ENCODE peak calls at places on chromosomes 12 and 14, in seven cellular contexts. D is HCT116, I is H1, X is K562, R is SK-N-SH, E is GM12878, N is HepG2. Q is an unnamed sample.

GRCh38 chr12:21819236-21819635 is 44.7 kb upstream of the KCNJ8 start:
- DNase-seq in N (peak), R (no peak), D (no peak), I (no peak), X (no peak), E (no peak), Q (no peak)

GRCh38 chr12:67442347-67442841 is 173.2 kb downstream of the CAND1 start:
- DNase-seq in X (no peak), D (no peak), N (no peak), R (peak), E (no peak), I (no peak), Q (no peak)

GRCh38 chr14:21476526-21476924 is 234 bp downstream of the RAB2B start:
- DNase-seq in I (no peak), X (peak), E (no peak), D (no peak), R (peak), N (peak), Q (peak)

GRCh38 chr14:93898731-93899130 is 28.4 kb upstream of the FAM181A start:
- DNase-seq in X (no peak), E (no peak), I (no peak), R (no peak), N (no peak), D (no peak), Q (no peak)

GRCh38 chr14:81472096-81472800 is 61.4 kb downstream of the SEL1L start:
- DNase-seq in I (no peak), E (no peak), D (no peak), R (no peak), X (no peak), N (no peak), Q (no peak)

GRCh38 chr12:3034067-3034750 is 43.0 kb upstream of the TSPAN9 start:
- DNase-seq in E (no peak), I (peak), R (peak), X (peak), N (peak), D (peak), Q (peak)

GRCh38 chr12:12788675-12789368 is 3.4 kb downstream of the APOLD1 start:
- DNase-seq in I (peak), X (peak), E (no peak), R (peak), N (peak), D (peak), Q (peak)

GRCh38 chr14:102565959-102566358 is 26.5 kb upstream of the RCOR1 start:
- DNase-seq in I (no peak), D (no peak), R (no peak), N (no peak), E (no peak), X (no peak), Q (no peak)

GRCh38 chr12:51752490-51752889 is 96.0 kb downstream of the FIGNL2 start:
- DNase-seq in N (no peak), I (no peak), E (no peak), D (no peak), R (no peak), X (peak), Q (no peak)

GRCh38 chr12:107564946-107565345 is 120.7 kb upstream of the PWP1 start:
- DNase-seq in I (no peak), X (no peak), D (peak), E (no peak), R (no peak), N (peak), Q (peak)

GRCh38 chr12:87801860-87802720 is 227.1 kb downstream of the C12orf50 start:
- DNase-seq in D (no peak), E (no peak), R (no peak), N (no peak), I (no peak), X (no peak), Q (no peak)

GRCh38 chr12:16076553-16076952 is 165.4 kb downstream of the DERA start:
- DNase-seq in D (peak), N (peak), E (no peak), I (no peak), R (peak), X (no peak), Q (peak)

GRCh38 chr14:36702484-36702883 is 40.8 kb downstream of the PAX9 start:
- DNase-seq in X (no peak), D (no peak), R (no peak), I (no peak), N (no peak), E (no peak), Q (no peak)

GRCh38 chr14:56059054-56059453 is 59.2 kb upstream of the PELI2 start:
- DNase-seq in X (no peak), N (no peak), R (no peak), D (no peak), I (no peak), E (no peak), Q (no peak)

GRCh38 chr14:90060312-90060964 is 1.4 kb upstream of the KCNK13 start:
- DNase-seq in R (peak), I (peak), N (peak), X (peak), E (no peak), D (peak), Q (peak)

GRCh38 chr12:26493656-26494055 is 298.3 kb downstream of the SSPN start:
- DNase-seq in N (no peak), I (no peak), X (no peak), R (no peak), D (peak), E (no peak), Q (peak)

GRCh38 chr14:50344116-50344775 is 32.1 kb downstream of the DMAC2L start:
- DNase-seq in I (no peak), R (no peak), E (peak), N (no peak), X (no peak), D (no peak), Q (no peak)

GRCh38 chr12:95733156-95733825 is 57.3 kb downstream of the NTN4 start:
- DNase-seq in X (no peak), N (no peak), E (no peak), D (no peak), R (no peak), I (no peak), Q (peak)

GRCh38 chr12:129550353-129550752 is 353.5 kb downstream of the TMEM132D start:
- DNase-seq in N (no peak), R (no peak), E (no peak), X (no peak), I (no peak), D (no peak), Q (no peak)

GRCh38 chr12:20063116-20063515 is 305.2 kb upstream of the PDE3A start:
- DNase-seq in E (no peak), X (no peak), D (no peak), R (no peak), N (no peak), I (no peak), Q (no peak)

GRCh38 chr12:106461730-106462129 is 104.2 kb downstream of the POLR3B start:
- DNase-seq in N (no peak), D (no peak), R (no peak), X (no peak), E (no peak), I (no peak), Q (no peak)

GRCh38 chr12:123067654-123068053 is 83.2 kb downstream of the PITPNM2 start:
- DNase-seq in I (no peak), E (no peak), R (no peak), D (no peak), N (no peak), X (no peak), Q (no peak)

GRCh38 chr12:103877934-103878510 is 37.0 kb upstream of the NT5DC3 start:
- DNase-seq in I (peak), D (peak), E (peak), N (peak), X (peak), R (peak), Q (peak)

GRCh38 chr14:105334383-105335230 is 20.1 kb downstream of the PACS2 start:
- DNase-seq in R (no peak), I (no peak), D (peak), N (no peak), E (no peak), X (no peak), Q (no peak)

GRCh38 chr12:80659512-80660094 is 47.8 kb upstream of the MYF6 start:
- DNase-seq in X (no peak), N (no peak), I (no peak), D (no peak), R (no peak), E (no peak), Q (no peak)

GRCh38 chr12:113259499-113259953 is 38.3 kb downstream of the TPCN1 start:
- DNase-seq in D (no peak), E (no peak), R (peak), X (no peak), N (peak), I (no peak), Q (no peak)

GRCh38 chr14:32472081-32472480 is 143.0 kb downstream of the AKAP6 start:
- DNase-seq in I (no peak), R (no peak), D (no peak), E (no peak), N (no peak), X (no peak), Q (no peak)

GRCh38 chr12:75998292-75999063 is 33.1 kb downstream of the PHLDA1 start:
- DNase-seq in D (no peak), N (no peak), R (no peak), X (no peak), E (no peak), I (no peak), Q (no peak)

GRCh38 chr14:22561366-22561660 is 27.7 kb downstream of the DAD1 start:
- DNase-seq in E (no peak), R (no peak), X (no peak), N (no peak), I (no peak), D (no peak), Q (no peak)

GRCh38 chr14:28773176-28773575 is 6.6 kb downstream of the FOXG1 start:
- DNase-seq in N (no peak), E (no peak), I (no peak), D (no peak), R (no peak), X (no peak), Q (no peak)

GRCh38 chr12:53120685-53121525 is 17.6 kb downstream of the SOAT2 start:
- DNase-seq in R (no peak), I (peak), E (no peak), N (no peak), D (no peak), X (no peak), Q (no peak)

GRCh38 chr14:99654235-99655000 is 9.5 kb downstream of the HHIPL1 start:
- DNase-seq in N (no peak), D (no peak), X (no peak), I (no peak), R (no peak), E (no peak), Q (peak)

GRCh38 chr14:37179896-37180502 is 7.6 kb upstream of the SLC25A21 start:
- DNase-seq in E (no peak), R (no peak), N (no peak), D (no peak), X (no peak), I (no peak), Q (no peak)

GRCh38 chr14:91554535-91555332 is 44.6 kb upstream of the PPP4R3A start:
- DNase-seq in X (no peak), E (no peak), I (no peak), R (no peak), N (peak), D (no peak), Q (no peak)

GRCh38 chr14:99475179-99475578 is 5.5 kb downstream of the SETD3 start:
- DNase-seq in N (no peak), R (no peak), D (no peak), E (no peak), I (no peak), X (no peak), Q (peak)

GRCh38 chr12:3040026-3040656 is 37.0 kb upstream of the TSPAN9 start:
- DNase-seq in I (no peak), X (no peak), D (no peak), R (no peak), E (no peak), N (no peak), Q (no peak)

GRCh38 chr12:56193025-56193578 is 3.8 kb upstream of the SMARCC2 start:
- DNase-seq in I (peak), N (peak), X (peak), R (peak), E (peak), D (peak), Q (peak)

GRCh38 chr14:105061428-105062047 is 3.7 kb downstream of the GPR132 start:
- DNase-seq in I (no peak), E (no peak), D (no peak), N (no peak), R (no peak), X (peak), Q (no peak)

GRCh38 chr12:106195638-106196037 is 52.2 kb downstream of the CKAP4 start:
- DNase-seq in N (peak), D (no peak), E (no peak), R (no peak), X (no peak), I (no peak), Q (no peak)

DNA sequence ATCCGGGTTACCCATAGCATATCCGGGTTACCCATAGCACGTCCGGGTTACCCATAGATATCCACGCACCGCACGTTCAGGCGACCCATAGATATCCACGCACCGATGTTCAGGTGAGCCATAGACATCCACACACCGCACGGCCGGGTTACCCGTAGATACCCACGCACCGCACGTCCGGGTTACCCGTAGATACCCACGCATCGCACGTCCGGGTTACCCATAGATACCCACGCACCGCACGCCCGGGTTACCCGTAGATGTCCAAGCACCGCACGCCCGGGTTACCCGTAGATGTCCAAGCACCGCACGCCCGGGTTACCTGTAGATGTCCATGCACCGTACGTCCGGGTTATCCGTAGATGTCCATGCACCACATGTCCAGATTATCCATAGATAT is 60.3 kb upstream of the SYT1 start:
- DNase-seq in D (no peak), X (no peak), R (no peak), E (no peak), I (no peak), N (no peak), Q (no peak)
- TF ChIP-seq JUND in D (no peak), X (no peak), R (no peak), E (no peak), I (no peak), N (no peak), Q (no peak)

DNA sequence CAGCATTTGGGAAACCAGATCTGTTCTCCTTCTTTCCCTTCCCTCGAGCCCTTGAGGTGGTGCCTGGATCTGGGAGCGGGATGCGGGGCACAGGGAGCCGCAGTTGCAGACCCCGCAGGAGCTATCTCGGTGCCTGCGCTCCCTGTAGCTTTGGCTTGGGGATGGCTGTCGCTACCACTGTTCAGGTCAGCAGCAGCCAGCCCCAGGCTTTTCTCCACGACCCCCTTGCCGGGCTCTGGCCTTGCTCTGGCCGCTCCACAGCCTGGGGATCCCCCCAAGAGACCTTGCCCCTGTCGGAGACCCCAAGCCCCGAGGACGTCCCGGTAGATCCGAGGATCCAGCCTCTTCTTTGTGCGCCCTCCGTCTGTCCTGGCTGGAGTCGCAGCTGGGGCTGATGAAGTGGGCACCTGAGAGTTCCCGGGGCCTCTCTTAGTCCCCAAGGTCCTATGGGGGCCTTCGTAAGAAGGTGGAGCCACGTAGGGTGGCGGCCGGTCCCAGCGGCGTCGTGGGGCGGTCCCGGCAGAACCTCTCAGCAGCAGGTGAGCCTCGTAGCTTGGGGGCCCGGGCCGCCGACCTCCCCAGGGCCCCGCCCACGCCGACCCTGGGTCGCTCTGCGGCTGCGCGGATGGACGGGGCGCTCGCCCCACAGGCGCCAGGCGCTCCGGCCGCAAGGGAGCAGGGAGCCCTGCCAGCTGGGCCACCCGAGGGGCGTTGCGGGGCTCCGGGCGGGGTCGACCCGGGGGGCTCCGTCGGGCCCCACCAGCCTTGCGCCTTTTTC is 1.3 kb downstream of the DDN start:
- DNase-seq in R (peak), E (no peak), I (peak), X (peak), D (no peak), N (no peak), Q (no peak)
- TF ChIP-seq JUND in R (no peak), E (no peak), I (no peak), X (no peak), D (no peak), N (no peak), Q (no peak)

DNA sequence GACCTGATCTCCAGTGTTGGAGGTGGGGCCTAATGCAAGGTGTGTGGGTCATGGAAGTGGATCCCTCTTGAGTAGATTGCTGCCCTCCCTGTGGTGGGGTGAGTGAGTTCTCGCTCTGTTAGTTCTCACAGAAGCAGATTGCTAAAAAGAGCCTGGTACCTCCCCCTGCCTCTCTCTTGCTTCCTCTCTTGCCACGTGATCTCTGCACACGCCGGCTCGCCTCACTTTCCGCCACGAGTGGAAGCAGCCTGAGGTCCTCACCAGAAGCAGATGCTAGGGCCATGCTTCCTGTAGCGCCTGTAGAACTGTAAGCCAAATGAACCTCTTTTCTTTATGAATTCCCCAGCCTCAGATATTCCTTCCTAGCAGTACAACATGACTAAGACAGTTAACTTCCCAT is 76.1 kb downstream of the ETV6 start:
- DNase-seq in I (no peak), R (no peak), D (no peak), X (no peak), E (no peak), N (no peak), Q (no peak)
- TF ChIP-seq JUND in I (no peak), R (no peak), D (no peak), X (no peak), E (no peak), N (no peak), Q (no peak)

DNA sequence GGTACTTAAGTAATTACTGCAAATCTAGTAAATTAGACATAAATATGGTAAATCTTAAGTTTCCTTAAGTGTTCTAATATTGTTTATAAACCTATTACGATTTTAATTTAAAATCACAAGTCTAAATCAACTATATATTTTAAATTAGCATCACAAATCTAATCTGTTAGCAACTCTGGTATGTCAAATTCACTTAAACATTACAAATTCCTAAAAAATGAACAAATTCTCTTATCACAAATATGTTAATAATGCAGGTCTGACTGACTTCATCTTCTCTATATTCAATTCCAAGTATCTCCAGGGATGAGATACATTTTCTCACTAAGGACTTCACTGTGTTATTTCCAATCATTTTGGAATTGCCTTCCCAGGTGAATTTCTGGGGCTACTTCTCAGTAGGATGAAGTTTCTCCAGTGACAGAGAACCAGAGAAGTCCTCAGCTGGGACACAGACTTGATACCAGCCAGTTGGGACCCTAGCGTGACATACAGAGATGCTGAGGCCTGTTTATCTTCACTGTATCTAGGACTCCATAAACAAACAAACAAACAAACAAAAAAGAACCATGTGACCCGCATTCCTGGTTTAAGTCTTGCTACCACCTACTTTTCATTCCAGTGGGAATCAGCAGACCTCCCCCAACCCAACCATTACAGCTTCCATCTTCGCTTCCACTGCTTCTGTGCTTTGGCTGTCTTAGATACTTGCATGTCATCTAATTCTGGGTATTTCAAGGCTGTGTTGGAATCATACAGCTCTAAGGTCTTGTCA is 21.8 kb downstream of the CFAP251 start:
- DNase-seq in E (no peak), I (no peak), D (no peak), N (no peak), R (no peak), X (no peak), Q (no peak)
- TF ChIP-seq JUND in E (no peak), I (no peak), D (no peak), N (no peak), R (no peak), X (no peak), Q (no peak)

DNA sequence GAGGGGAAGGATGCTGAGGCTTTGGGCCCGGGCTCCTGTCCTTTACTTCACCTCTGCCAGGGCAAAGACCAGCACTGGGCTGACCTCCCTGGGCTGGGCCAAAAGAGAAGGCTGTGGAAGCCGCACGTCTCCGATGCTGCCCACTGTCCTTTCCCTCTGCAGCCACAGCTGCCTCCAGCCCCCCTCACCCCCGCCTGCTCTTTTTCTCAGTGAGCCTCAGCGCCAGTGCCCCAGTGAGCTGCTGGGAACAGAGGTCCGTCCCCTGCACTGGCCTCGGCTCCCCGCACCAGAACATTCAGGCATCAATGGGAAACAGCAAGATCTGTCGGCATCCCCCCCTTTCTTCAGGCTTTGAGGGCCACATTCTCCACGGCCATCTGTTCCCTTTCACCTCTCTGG is 398.1 kb downstream of the ZFP36L1 start:
- DNase-seq in D (no peak), N (no peak), E (no peak), I (peak), X (no peak), R (no peak), Q (no peak)
- TF ChIP-seq JUND in D (no peak), N (no peak), E (no peak), I (no peak), X (no peak), R (no peak), Q (no peak)

GRCh38 chr12:124564232-124564958 is 3.0 kb downstream of the NCOR2 start:
- DNase-seq in I (no peak), X (no peak), R (no peak), N (no peak), E (no peak), D (no peak), Q (no peak)

GRCh38 chr12:124565071-124565491 is 2.3 kb downstream of the NCOR2 start:
- DNase-seq in X (no peak), E (no peak), D (no peak), N (no peak), I (peak), R (peak), Q (no peak)

GRCh38 chr12:124566181-124567034 is 1.0 kb downstream of the NCOR2 start:
- DNase-seq in X (peak), E (no peak), N (peak), R (peak), I (peak), D (peak), Q (peak)

GRCh38 chr12:124567035-124567672 is at the start of gene NCOR2:
- DNase-seq in D (no peak), X (peak), R (peak), I (peak), E (no peak), N (no peak), Q (peak)

GRCh38 chr12:124565656-124566180 is 1.7 kb downstream of the NCOR2 start:
- DNase-seq in D (no peak), N (peak), E (no peak), I (no peak), R (no peak), X (peak), Q (no peak)
- TF ChIP-seq JUND in D (no peak), N (no peak), E (no peak), I (no peak), R (no peak), X (no peak), Q (no peak)

Q was measured in T47D.